ENCODE peak calls at places on chromosome 11, in six cellular contexts. Z is NCI-H146, H is kidney tubule cell, F is omental fat pad, M is AG04450, L is nephron progenitor cell. G is an unnamed sample.

GRCh38 chr11:65911682-65912568 is 6.9 kb downstream of the C11orf68 start:
- DNase-seq in Z (peak; percentile 55), F (no peak), L (peak; percentile 31), H (peak; percentile 89), M (no peak), G (no peak)

GRCh38 chr11:119368121-119369034 is 13.1 kb downstream of the USP2 start:
- DNase-seq in Z (peak; percentile 27), M (no peak), F (no peak), L (no peak), H (peak; percentile 62), G (peak; percentile 78)

GRCh38 chr11:90818196-90818735 is 595.4 kb upstream of the CHORDC1 start:
- DNase-seq in F (no peak), M (no peak), L (no peak), H (no peak), Z (no peak), G (no peak)

GRCh38 chr11:114059278-114059983 is at the start of gene ZBTB16:
- DNase-seq in H (no peak), L (peak; percentile 84), F (no peak), M (no peak), Z (peak; percentile 61), G (peak; percentile 67)

GRCh38 chr11:117720061-117720511 is 76.9 kb downstream of the DSCAML1 start:
- DNase-seq in H (no peak), L (no peak), F (no peak), M (no peak), Z (no peak), G (no peak)

GRCh38 chr11:7512525-7513209 is 1.1 kb upstream of the PPFIBP2 start:
- DNase-seq in H (peak; percentile 42), M (no peak), L (peak; percentile 38), F (no peak), Z (no peak), G (no peak)

GRCh38 chr11:44625759-44626523 is 60.5 kb downstream of the CD82 start:
- DNase-seq in M (no peak), L (no peak), Z (no peak), H (no peak), F (no peak), G (no peak)

GRCh38 chr11:120188371-120188770 is 22.5 kb upstream of the OAF start:
- DNase-seq in Z (no peak), L (no peak), F (no peak), M (no peak), H (no peak), G (no peak)

GRCh38 chr11:46251954-46252353 is 25.5 kb upstream of the CREB3L1 start:
- DNase-seq in L (no peak), Z (no peak), H (no peak), F (no peak), M (no peak), G (no peak)

GRCh38 chr11:2305862-2306823 is 4.3 kb downstream of the TSPAN32 start:
- DNase-seq in F (peak; percentile 23), L (no peak), Z (no peak), H (no peak), M (peak; percentile 50), G (no peak)

GRCh38 chr11:66277475-66278391 is at the start of gene CNIH2:
- DNase-seq in F (no peak), L (peak; percentile 77), M (no peak), H (peak; percentile 20), Z (peak; percentile 62), G (no peak)

GRCh38 chr11:61162092-61162935 is 1.1 kb upstream of the VPS37C start:
- DNase-seq in F (no peak), H (peak; percentile 69), Z (peak; percentile 68), L (peak; percentile 25), M (no peak), G (peak; percentile 38)

GRCh38 chr11:119625206-119625988 is 103.6 kb downstream of the NECTIN1 start:
- DNase-seq in L (no peak), Z (no peak), M (no peak), H (no peak), F (no peak), G (no peak)

GRCh38 chr11:110991621-110992355 is 253.7 kb upstream of the POU2AF2 start:
- DNase-seq in F (no peak), H (no peak), Z (no peak), L (no peak), M (no peak), G (no peak)

GRCh38 chr11:30710216-30710615 is 124.1 kb upstream of the MPPED2 start:
- DNase-seq in M (no peak), H (no peak), F (no peak), L (no peak), Z (no peak), G (no peak)

GRCh38 chr11:133413726-133414125 is 118.6 kb downstream of the OPCML start:
- DNase-seq in L (no peak), F (no peak), M (no peak), Z (no peak), H (no peak), G (no peak)

GRCh38 chr11:115674176-115674575 is 170.0 kb upstream of the CADM1 start:
- DNase-seq in F (no peak), M (no peak), H (peak; percentile 22), Z (no peak), L (no peak), G (no peak)

GRCh38 chr11:70739091-70739490 is 340.8 kb downstream of the CTTN start:
- DNase-seq in Z (no peak), F (no peak), H (no peak), L (no peak), M (no peak), G (no peak)

GRCh38 chr11:91947215-91947614 is 277.4 kb upstream of the FAT3 start:
- DNase-seq in M (no peak), H (peak; percentile 85), L (no peak), F (no peak), Z (peak; percentile 81), G (no peak)

GRCh38 chr11:76208438-76208828 is 2.1 kb upstream of the WNT11 start:
- DNase-seq in M (no peak), L (no peak), F (no peak), H (no peak), Z (no peak), G (no peak)

GRCh38 chr11:107961480-107961879 is 33.2 kb downstream of the RAB39A start:
- DNase-seq in H (no peak), Z (no peak), M (no peak), F (no peak), L (no peak), G (no peak)

GRCh38 chr11:68960299-68961071 is 20.3 kb downstream of the MRGPRD start:
- DNase-seq in F (no peak), H (no peak), M (no peak), L (no peak), Z (no peak), G (no peak)

GRCh38 chr11:75654314-75654713 is 14.5 kb downstream of the MAP6 start:
- DNase-seq in H (peak; percentile 95), L (no peak), F (no peak), M (no peak), Z (no peak), G (no peak)

GRCh38 chr11:14380947-14381555 is 22.1 kb upstream of the RRAS2 start:
- DNase-seq in M (no peak), L (peak; percentile 74), H (peak; percentile 78), F (peak; percentile 36), Z (peak; percentile 16), G (peak; percentile 83)

GRCh38 chr11:11760838-11761237 is 80.9 kb upstream of the USP47 start:
- DNase-seq in M (no peak), H (no peak), F (no peak), Z (no peak), L (no peak), G (no peak)

GRCh38 chr11:33743291-33743690 is 7.1 kb upstream of the CD59 start:
- DNase-seq in Z (no peak), L (no peak), M (no peak), H (no peak), F (no peak), G (no peak)

GRCh38 chr11:115676768-115677167 is 172.6 kb upstream of the CADM1 start:
- DNase-seq in M (peak; percentile 56), Z (no peak), H (peak; percentile 78), F (no peak), L (no peak), G (no peak)

GRCh38 chr11:48013269-48013901 is 33.0 kb downstream of the PTPRJ start:
- DNase-seq in F (no peak), L (no peak), H (peak; percentile 96), Z (no peak), M (no peak), G (no peak)